ENCODE peak calls at places on chromosome 15, in six cellular contexts. One of them, this sample, is unnamed.

GRCh38 chr15:33055962-33056361 is 138.6 kb downstream of the FMN1 start:
- DNase-seq in esophagus squamous epithelium: no peak
- DNase-seq in mammary epithelial cell: no peak
- DNase-seq in fibroblast of villous mesenchyme: no peak
- DNase-seq in CD8-positive, alpha-beta T cell: no peak
- DNase-seq in nephron progenitor cell: no peak
- DNase-seq in this sample: no peak

GRCh38 chr15:47806008-47806407 is 88.7 kb downstream of the SEMA6D start:
- DNase-seq in esophagus squamous epithelium: no peak
- DNase-seq in mammary epithelial cell: no peak
- DNase-seq in fibroblast of villous mesenchyme: no peak
- DNase-seq in CD8-positive, alpha-beta T cell: no peak
- DNase-seq in nephron progenitor cell: no peak
- DNase-seq in this sample: no peak

GRCh38 chr15:35994861-35995260 is 448.9 kb upstream of the DPH6 start:
- DNase-seq in esophagus squamous epithelium: no peak
- DNase-seq in mammary epithelial cell: no peak
- DNase-seq in fibroblast of villous mesenchyme: no peak
- DNase-seq in CD8-positive, alpha-beta T cell: no peak
- DNase-seq in nephron progenitor cell: no peak
- DNase-seq in this sample: no peak

GRCh38 chr15:72685301-72685924 is 569 bp downstream of the HIGD2B start:
- DNase-seq in esophagus squamous epithelium: no peak
- DNase-seq in mammary epithelial cell: no peak
- DNase-seq in fibroblast of villous mesenchyme: peak; percentile 7
- DNase-seq in CD8-positive, alpha-beta T cell: no peak
- DNase-seq in nephron progenitor cell: no peak
- DNase-seq in this sample: no peak

GRCh38 chr15:99103279-99103678 is 1.6 kb upstream of the SYNM start:
- DNase-seq in esophagus squamous epithelium: no peak
- DNase-seq in mammary epithelial cell: no peak
- DNase-seq in fibroblast of villous mesenchyme: no peak
- DNase-seq in CD8-positive, alpha-beta T cell: no peak
- DNase-seq in nephron progenitor cell: no peak
- DNase-seq in this sample: no peak

GRCh38 chr15:69380100-69380725 is 33.9 kb upstream of the KIF23 start:
- DNase-seq in esophagus squamous epithelium: no peak
- DNase-seq in mammary epithelial cell: no peak
- DNase-seq in fibroblast of villous mesenchyme: no peak
- DNase-seq in CD8-positive, alpha-beta T cell: no peak
- DNase-seq in nephron progenitor cell: no peak
- DNase-seq in this sample: no peak

GRCh38 chr15:80594091-80594889 is 100.8 kb upstream of the ABHD17C start:
- DNase-seq in esophagus squamous epithelium: no peak
- DNase-seq in mammary epithelial cell: no peak
- DNase-seq in fibroblast of villous mesenchyme: no peak
- DNase-seq in CD8-positive, alpha-beta T cell: no peak
- DNase-seq in nephron progenitor cell: no peak
- DNase-seq in this sample: no peak

GRCh38 chr15:50685191-50685975 is 1.2 kb downstream of the TRPM7 start:
- DNase-seq in esophagus squamous epithelium: no peak
- DNase-seq in mammary epithelial cell: peak; percentile 13
- DNase-seq in fibroblast of villous mesenchyme: peak; percentile 14
- DNase-seq in CD8-positive, alpha-beta T cell: no peak
- DNase-seq in nephron progenitor cell: no peak
- DNase-seq in this sample: no peak

GRCh38 chr15:68503791-68504720 is 72.1 kb upstream of the ITGA11 start:
- DNase-seq in esophagus squamous epithelium: no peak
- DNase-seq in mammary epithelial cell: no peak
- DNase-seq in fibroblast of villous mesenchyme: peak; percentile 28
- DNase-seq in CD8-positive, alpha-beta T cell: no peak
- DNase-seq in nephron progenitor cell: no peak
- DNase-seq in this sample: no peak

GRCh38 chr15:48466825-48467224 is 135.6 kb downstream of the DUT start:
- DNase-seq in esophagus squamous epithelium: no peak
- DNase-seq in mammary epithelial cell: no peak
- DNase-seq in fibroblast of villous mesenchyme: no peak
- DNase-seq in CD8-positive, alpha-beta T cell: no peak
- DNase-seq in nephron progenitor cell: no peak
- DNase-seq in this sample: no peak

GRCh38 chr15:95017950-95018349 is 786.6 kb downstream of the MCTP2 start:
- DNase-seq in esophagus squamous epithelium: no peak
- DNase-seq in mammary epithelial cell: peak; percentile 13
- DNase-seq in fibroblast of villous mesenchyme: no peak
- DNase-seq in CD8-positive, alpha-beta T cell: no peak
- DNase-seq in nephron progenitor cell: no peak
- DNase-seq in this sample: peak; percentile 43

GRCh38 chr15:75203908-75204263 is 2.2 kb downstream of the C15orf39 start:
- DNase-seq in esophagus squamous epithelium: no peak
- DNase-seq in mammary epithelial cell: no peak
- DNase-seq in fibroblast of villous mesenchyme: peak; percentile 14
- DNase-seq in CD8-positive, alpha-beta T cell: no peak
- DNase-seq in nephron progenitor cell: no peak
- DNase-seq in this sample: no peak

GRCh38 chr15:37041836-37042235 is 58.5 kb downstream of the MEIS2 start:
- DNase-seq in esophagus squamous epithelium: no peak
- DNase-seq in mammary epithelial cell: no peak
- DNase-seq in fibroblast of villous mesenchyme: no peak
- DNase-seq in CD8-positive, alpha-beta T cell: no peak
- DNase-seq in nephron progenitor cell: no peak
- DNase-seq in this sample: no peak

GRCh38 chr15:101316529-101316928 is 21.5 kb upstream of the SNRPA1 start:
- DNase-seq in esophagus squamous epithelium: no peak
- DNase-seq in mammary epithelial cell: no peak
- DNase-seq in fibroblast of villous mesenchyme: no peak
- DNase-seq in CD8-positive, alpha-beta T cell: no peak
- DNase-seq in nephron progenitor cell: no peak
- DNase-seq in this sample: no peak

GRCh38 chr15:60299452-60300047 is 98.2 kb downstream of the ANXA2 start:
- DNase-seq in esophagus squamous epithelium: no peak
- DNase-seq in mammary epithelial cell: peak; percentile 56
- DNase-seq in fibroblast of villous mesenchyme: peak; percentile 21
- DNase-seq in CD8-positive, alpha-beta T cell: no peak
- DNase-seq in nephron progenitor cell: no peak
- DNase-seq in this sample: peak; percentile 47

DNA sequence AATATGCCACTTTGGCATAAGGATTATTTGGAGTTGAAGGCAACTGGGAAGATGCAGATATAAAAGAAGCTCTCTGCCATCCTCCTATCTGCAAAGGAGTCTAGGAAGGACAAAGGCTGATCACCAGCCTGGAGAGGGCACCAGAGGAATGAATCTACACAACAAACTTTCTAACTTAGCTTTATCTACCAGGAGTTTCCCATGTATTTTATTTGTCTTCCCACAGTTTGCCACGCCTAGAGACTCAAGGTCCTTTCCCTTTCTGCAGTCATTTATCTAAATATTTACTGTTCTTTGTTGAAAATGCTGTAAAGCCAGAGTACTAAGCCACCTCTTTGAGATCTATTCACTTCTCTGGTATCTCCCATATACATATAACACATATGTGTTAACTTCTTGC is 32.2 kb downstream of the GPR176 start:
- DNase-seq in esophagus squamous epithelium: no peak
- DNase-seq in mammary epithelial cell: peak; percentile 65
- DNase-seq in fibroblast of villous mesenchyme: peak; percentile 73
- DNase-seq in CD8-positive, alpha-beta T cell: no peak
- DNase-seq in nephron progenitor cell: no peak
- DNase-seq in this sample: no peak
- TF ChIP-seq CTCF in esophagus squamous epithelium: peak; percentile 32
- TF ChIP-seq CTCF in mammary epithelial cell: peak; percentile 20
- TF ChIP-seq CTCF in fibroblast of villous mesenchyme: peak; percentile 50
- TF ChIP-seq CTCF in CD8-positive, alpha-beta T cell: no peak
- TF ChIP-seq CTCF in nephron progenitor cell: no peak
- TF ChIP-seq CTCF in this sample: no peak

DNA sequence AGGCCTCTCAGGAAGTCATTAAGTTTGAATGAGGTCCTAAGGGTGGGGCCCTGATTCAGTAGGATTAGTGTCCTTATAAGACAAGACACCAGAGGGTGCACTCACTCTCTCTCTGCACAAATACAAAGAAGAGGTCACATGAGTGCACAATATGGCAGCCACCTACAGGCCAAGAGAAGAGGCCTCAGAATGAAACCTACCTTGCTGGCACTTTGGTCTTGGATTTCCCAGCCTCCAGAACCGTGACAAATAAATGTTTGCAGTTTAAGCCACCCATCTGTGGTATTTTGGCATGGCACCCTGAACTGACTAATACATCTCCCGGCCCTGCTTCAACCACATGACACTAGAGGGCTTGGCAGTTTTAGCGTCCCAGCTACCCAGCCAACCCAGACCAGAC is 73.9 kb upstream of the CHRNB4 start:
- DNase-seq in esophagus squamous epithelium: no peak
- DNase-seq in mammary epithelial cell: peak; percentile 48
- DNase-seq in fibroblast of villous mesenchyme: no peak
- DNase-seq in CD8-positive, alpha-beta T cell: no peak
- DNase-seq in nephron progenitor cell: no peak
- DNase-seq in this sample: no peak
- TF ChIP-seq CTCF in esophagus squamous epithelium: no peak
- TF ChIP-seq CTCF in mammary epithelial cell: no peak
- TF ChIP-seq CTCF in fibroblast of villous mesenchyme: no peak
- TF ChIP-seq CTCF in CD8-positive, alpha-beta T cell: no peak
- TF ChIP-seq CTCF in nephron progenitor cell: no peak
- TF ChIP-seq CTCF in this sample: no peak

GRCh38 chr15:79050341-79050740 is 40.2 kb downstream of the RASGRF1 start:
- DNase-seq in esophagus squamous epithelium: no peak
- DNase-seq in mammary epithelial cell: no peak
- DNase-seq in fibroblast of villous mesenchyme: no peak
- DNase-seq in CD8-positive, alpha-beta T cell: no peak
- DNase-seq in nephron progenitor cell: no peak
- DNase-seq in this sample: no peak

GRCh38 chr15:79047676-79048439 is 42.7 kb downstream of the RASGRF1 start:
- DNase-seq in esophagus squamous epithelium: no peak
- DNase-seq in mammary epithelial cell: no peak
- DNase-seq in fibroblast of villous mesenchyme: no peak
- DNase-seq in CD8-positive, alpha-beta T cell: no peak
- DNase-seq in nephron progenitor cell: no peak
- DNase-seq in this sample: no peak

GRCh38 chr15:79050977-79051376 is 39.6 kb downstream of the RASGRF1 start:
- DNase-seq in esophagus squamous epithelium: no peak
- DNase-seq in mammary epithelial cell: no peak
- DNase-seq in fibroblast of villous mesenchyme: no peak
- DNase-seq in CD8-positive, alpha-beta T cell: no peak
- DNase-seq in nephron progenitor cell: no peak
- DNase-seq in this sample: no peak

GRCh38 chr15:79046691-79047404 is 43.7 kb downstream of the RASGRF1 start:
- DNase-seq in esophagus squamous epithelium: no peak
- DNase-seq in mammary epithelial cell: no peak
- DNase-seq in fibroblast of villous mesenchyme: no peak
- DNase-seq in CD8-positive, alpha-beta T cell: no peak
- DNase-seq in nephron progenitor cell: no peak
- DNase-seq in this sample: no peak

DNA sequence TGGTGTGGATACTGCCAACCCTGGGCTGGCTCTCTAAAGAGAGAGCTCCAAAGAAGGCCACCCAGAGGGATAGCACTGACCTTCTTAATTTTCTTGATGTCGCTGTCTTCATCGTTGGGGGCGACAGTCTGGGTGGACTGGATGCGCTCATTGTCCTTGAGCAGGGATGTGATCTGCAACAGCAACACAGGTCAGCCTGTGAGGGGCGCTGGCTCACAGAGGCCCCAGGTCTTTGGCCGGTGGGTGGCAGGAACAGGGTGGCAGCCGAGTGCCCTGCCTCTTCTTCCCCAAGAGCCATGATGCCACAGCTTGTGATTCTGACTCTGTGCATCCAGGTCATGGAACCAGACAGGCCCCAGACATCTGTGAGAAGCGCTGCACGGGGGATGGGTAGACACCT is 41.2 kb downstream of the RASGRF1 start:
- DNase-seq in esophagus squamous epithelium: no peak
- DNase-seq in mammary epithelial cell: no peak
- DNase-seq in fibroblast of villous mesenchyme: no peak
- DNase-seq in CD8-positive, alpha-beta T cell: no peak
- DNase-seq in nephron progenitor cell: no peak
- DNase-seq in this sample: no peak
- TF ChIP-seq CTCF in esophagus squamous epithelium: no peak
- TF ChIP-seq CTCF in mammary epithelial cell: no peak
- TF ChIP-seq CTCF in fibroblast of villous mesenchyme: no peak
- TF ChIP-seq CTCF in CD8-positive, alpha-beta T cell: no peak
- TF ChIP-seq CTCF in nephron progenitor cell: no peak
- TF ChIP-seq CTCF in this sample: no peak

DNA sequence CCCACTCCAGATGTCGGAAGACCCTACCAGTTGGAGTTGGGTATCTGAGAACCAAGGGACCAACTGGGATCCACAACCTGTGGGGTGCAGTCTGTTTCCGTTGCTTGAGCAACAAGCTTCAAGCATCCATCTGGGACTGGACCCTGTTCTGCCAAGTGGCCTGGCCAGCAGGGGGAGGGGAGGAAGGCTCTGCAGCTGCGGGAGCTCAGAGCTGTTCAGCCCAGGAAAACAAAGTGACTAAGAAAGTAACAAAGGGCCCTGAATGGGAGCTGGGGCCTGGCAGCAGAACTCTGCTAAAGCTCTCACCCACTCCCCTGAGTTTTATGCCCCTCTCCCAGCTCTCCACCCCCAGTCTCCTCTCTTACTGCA is 2.7 kb downstream of the TYRO3 start:
- DNase-seq in esophagus squamous epithelium: no peak
- DNase-seq in mammary epithelial cell: no peak
- DNase-seq in fibroblast of villous mesenchyme: peak; percentile 50
- DNase-seq in CD8-positive, alpha-beta T cell: no peak
- DNase-seq in nephron progenitor cell: peak; percentile 48
- DNase-seq in this sample: no peak
- TF ChIP-seq CTCF in esophagus squamous epithelium: no peak
- TF ChIP-seq CTCF in mammary epithelial cell: no peak
- TF ChIP-seq CTCF in fibroblast of villous mesenchyme: peak; percentile 33
- TF ChIP-seq CTCF in CD8-positive, alpha-beta T cell: no peak
- TF ChIP-seq CTCF in nephron progenitor cell: no peak
- TF ChIP-seq CTCF in this sample: no peak